ENCODE peak calls at places on chromosomes 12 and 14, in four cellular contexts. D is lower leg skin, Z is endothelial cell, Y is glutamatergic neuron. L is an unnamed sample.

GRCh38 chr14:65334765-65335411 is 77.6 kb upstream of the FUT8 start:
- DNase-seq in D (no peak), Z (no peak), Y (no peak), L (no peak)

GRCh38 chr12:49244161-49244560 is 20.7 kb upstream of the TUBA1C start:
- DNase-seq in D (no peak), Z (no peak), Y (no peak), L (no peak)

GRCh38 chr14:64089920-64090319 is 204.3 kb downstream of the ESR2 start:
- DNase-seq in D (no peak), Z (no peak), Y (no peak), L (no peak)

GRCh38 chr14:56666716-56667115 is 87.1 kb downstream of the TMEM260 start:
- DNase-seq in D (no peak), Z (no peak), Y (no peak), L (no peak)

GRCh38 chr12:130788515-130788914 is 50.5 kb downstream of the STX2 start:
- DNase-seq in D (no peak), Z (no peak), Y (peak; percentile 41), L (peak; percentile 35)

GRCh38 chr12:116882742-116883141 is 1.5 kb upstream of the HRK start:
- DNase-seq in D (no peak), Z (no peak), Y (no peak), L (no peak)

GRCh38 chr12:32995623-32996022 is 99.0 kb upstream of the PKP2 start:
- DNase-seq in D (no peak), Z (no peak), Y (no peak), L (no peak)

GRCh38 chr12:52033506-52034258 is 17.6 kb upstream of the NR4A1 start:
- DNase-seq in D (no peak), Z (no peak), Y (no peak), L (no peak)

GRCh38 chr12:5624873-5625272 is 193.0 kb downstream of the NTF3 start:
- DNase-seq in D (no peak), Z (peak; percentile 15), Y (no peak), L (no peak)

GRCh38 chr14:88095791-88096190 is 90.9 kb downstream of the GPR65 start:
- DNase-seq in D (no peak), Z (no peak), Y (no peak), L (no peak)

GRCh38 chr12:128763395-128763794 is 60.4 kb downstream of the SLC15A4 start:
- DNase-seq in D (no peak), Z (no peak), Y (no peak), L (no peak)

GRCh38 chr12:97875064-97875463 is 412.5 kb downstream of the RMST start:
- DNase-seq in D (no peak), Z (no peak), Y (no peak), L (no peak)

GRCh38 chr14:88385212-88386101 is at the start of gene SPATA7:
- DNase-seq in D (peak; percentile 90), Z (peak; percentile 93), Y (peak; percentile 97), L (peak; percentile 96)

GRCh38 chr12:31234053-31234835 is 91.7 kb downstream of the SINHCAF start:
- DNase-seq in D (no peak), Z (no peak), Y (no peak), L (no peak)

GRCh38 chr14:22112004-22112403 is 438.4 kb upstream of the OR4E1 start:
- DNase-seq in D (no peak), Z (peak; percentile 59), Y (peak; percentile 68), L (peak; percentile 65)

GRCh38 chr12:62123721-62124203 is 136.4 kb upstream of the USP15 start:
- DNase-seq in D (no peak), Z (peak; percentile 46), Y (peak; percentile 63), L (peak; percentile 59)

GRCh38 chr14:46344327-46344937 is 307.1 kb downstream of the RPL10L start:
- DNase-seq in D (no peak), Z (peak; percentile 31), Y (no peak), L (no peak)

GRCh38 chr12:48788852-48789775 is at the start of gene ADCY6:
- DNase-seq in D (peak; percentile 66), Z (peak; percentile 68), Y (peak; percentile 82), L (peak; percentile 81)

GRCh38 chr12:106914796-106915634 is 40.7 kb upstream of the TMEM263 start:
- DNase-seq in D (no peak), Z (no peak), Y (no peak), L (no peak)

GRCh38 chr14:104460920-104461651 is 118.5 kb upstream of the C14orf180 start:
- DNase-seq in D (no peak), Z (no peak), Y (peak; percentile 68), L (peak; percentile 55)

GRCh38 chr14:103091041-103091882 is 3.3 kb upstream of the EXOC3L4 start:
- DNase-seq in D (no peak), Z (peak; percentile 62), Y (no peak), L (peak; percentile 82)

GRCh38 chr14:55804198-55804553 is 224.2 kb downstream of the KTN1 start:
- DNase-seq in D (no peak), Z (no peak), Y (no peak), L (no peak)

GRCh38 chr14:63782683-63783389 is 55.0 kb upstream of the SGPP1 start:
- DNase-seq in D (no peak), Z (no peak), Y (no peak), L (no peak)

GRCh38 chr14:72892879-72893635 is 844 bp downstream of the DPF3 start:
- DNase-seq in D (no peak), Z (peak; percentile 41), Y (peak; percentile 55), L (peak; percentile 66)

GRCh38 chr14:83463500-83464098 is 1929.9 kb upstream of the SEL1L start:
- DNase-seq in D (peak; percentile 15), Z (peak; percentile 70), Y (peak; percentile 51), L (peak; percentile 54)

GRCh38 chr12:32870716-32871115 is 25.9 kb downstream of the PKP2 start:
- DNase-seq in D (no peak), Z (no peak), Y (no peak), L (no peak)

GRCh38 chr12:104459556-104459909 is 2.8 kb downstream of the CHST11 start:
- DNase-seq in D (no peak), Z (no peak), Y (no peak), L (no peak)

DNA sequence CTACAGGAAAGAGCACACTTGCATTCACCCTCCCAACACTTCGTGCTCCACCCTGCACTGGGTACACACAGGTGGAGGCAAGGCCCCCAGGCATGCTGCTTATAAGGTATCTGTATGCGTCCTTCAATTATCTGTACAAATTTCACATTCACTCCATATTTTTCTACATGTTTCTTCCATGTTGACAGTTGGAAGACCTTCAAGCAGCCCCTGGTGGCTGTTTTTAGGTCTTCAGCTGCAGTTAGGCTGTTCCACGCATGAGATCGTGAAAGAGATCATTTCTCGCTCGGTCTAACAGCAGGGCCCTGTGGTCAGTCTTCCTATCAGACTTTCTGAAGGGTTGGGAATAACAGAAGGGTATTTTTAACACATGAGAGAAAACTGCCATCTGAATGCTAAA is 47.1 kb downstream of the PLXNC1 start:
- DNase-seq in D (no peak), Z (no peak), Y (no peak), L (no peak)
- TF ChIP-seq CTCF in D (no peak), Z (no peak), Y (no peak), L (no peak)

GRCh38 chr14:61527325-61528100 is 167.8 kb upstream of the HIF1A start:
- DNase-seq in D (no peak), Z (no peak), Y (no peak), L (no peak)
- TF ChIP-seq CTCF in D (no peak), Z (no peak), Y (no peak), L (no peak)

GRCh38 chr12:96401061-96401871 is 1.0 kb upstream of the CDK17 start:
- DNase-seq in D (no peak), Z (peak; percentile 8), Y (no peak), L (no peak)
- TF ChIP-seq CTCF in D (no peak), Z (no peak), Y (no peak), L (peak; percentile 35)

GRCh38 chr12:25992026-25992782 is 33.7 kb downstream of the RASSF8 start:
- DNase-seq in D (no peak), Z (no peak), Y (no peak), L (no peak)
- TF ChIP-seq CTCF in D (no peak), Z (no peak), Y (no peak), L (no peak)

GRCh38 chr12:19591951-19592350 is 152.7 kb downstream of the AEBP2 start:
- DNase-seq in D (no peak), Z (no peak), Y (no peak), L (no peak)
- TF ChIP-seq CTCF in D (no peak), Z (no peak), Y (no peak), L (no peak)

GRCh38 chr12:110280784-110281548 is at the start of gene ATP2A2:
- DNase-seq in D (peak; percentile 81), Z (peak; percentile 86), Y (peak; percentile 89), L (peak; percentile 88)
- TF ChIP-seq CTCF in D (no peak), Z (no peak), Y (no peak), L (no peak)

GRCh38 chr14:96394047-96394815 is 2.3 kb downstream of the AK7 start:
- DNase-seq in D (no peak), Z (no peak), Y (no peak), L (no peak)
- TF ChIP-seq CTCF in D (no peak), Z (no peak), Y (no peak), L (no peak)